ENCODE peak calls at places on chromosomes 3 and 15, in six cellular contexts. R is tibial artery, C is iPS DF 6.9, A is MM.1S, I is A549, Y is spleen. E is an unnamed sample.

GRCh38 chr3:81080608-81081007 is 680.8 kb downstream of the GBE1 start:
- DNase-seq in R (no peak), C (no peak), A (no peak), I (no peak), Y (no peak), E (no peak)

GRCh38 chr3:50192689-50193141 is 1.3 kb downstream of the GNAT1 start:
- DNase-seq in R (peak; percentile 62), C (peak; percentile 88), A (peak; percentile 64), I (peak; percentile 50), Y (peak; percentile 90), E (no peak)

GRCh38 chr3:65729973-65730372 is 308.7 kb downstream of the MAGI1 start:
- DNase-seq in R (no peak), C (no peak), A (no peak), I (no peak), Y (no peak), E (no peak)

GRCh38 chr3:59388555-59389280 is 338.9 kb upstream of the CFAP20DC start:
- DNase-seq in R (no peak), C (no peak), A (peak; percentile 66), I (no peak), Y (no peak), E (no peak)

GRCh38 chr3:24166518-24166917 is 221.4 kb downstream of the NR1D2 start:
- DNase-seq in R (no peak), C (no peak), A (no peak), I (no peak), Y (no peak), E (no peak)

GRCh38 chr3:69079269-69080159 is 651 bp downstream of the UBA3 start:
- DNase-seq in R (no peak), C (no peak), A (no peak), I (no peak), Y (peak; percentile 91), E (no peak)

GRCh38 chr3:38157117-38157516 is 8.2 kb upstream of the OXSR1 start:
- DNase-seq in R (no peak), C (no peak), A (no peak), I (no peak), Y (no peak), E (no peak)

GRCh38 chr3:158644345-158644908 is at the start of gene GFM1:
- DNase-seq in R (peak; percentile 95), C (peak; percentile 92), A (peak; percentile 99), I (peak; percentile 82), Y (peak; percentile 96), E (peak; percentile 93)

GRCh38 chr15:99613887-99614642 is 48.3 kb downstream of the MEF2A start:
- DNase-seq in R (no peak), C (no peak), A (no peak), I (no peak), Y (no peak), E (no peak)

GRCh38 chr3:39744746-39745145 is 64.7 kb upstream of the MYRIP start:
- DNase-seq in R (no peak), C (no peak), A (no peak), I (no peak), Y (no peak), E (no peak)

GRCh38 chr3:45181496-45181895 is 35.3 kb upstream of the CDCP1 start:
- DNase-seq in R (no peak), C (no peak), A (no peak), I (no peak), Y (no peak), E (no peak)

GRCh38 chr3:78878011-78878410 is 889.8 kb downstream of the ROBO1 start:
- DNase-seq in R (no peak), C (no peak), A (no peak), I (no peak), Y (no peak), E (no peak)

GRCh38 chr3:52777127-52777958 is at the start of gene ITIH1:
- DNase-seq in R (no peak), C (no peak), A (no peak), I (no peak), Y (peak; percentile 63), E (no peak)

GRCh38 chr3:179266701-179267211 is 15.8 kb upstream of the KCNMB3 start:
- DNase-seq in R (no peak), C (no peak), A (no peak), I (no peak), Y (peak; percentile 82), E (no peak)

GRCh38 chr3:174651951-174652350 is 207.2 kb upstream of the NAALADL2 start:
- DNase-seq in R (no peak), C (no peak), A (no peak), I (no peak), Y (no peak), E (no peak)

GRCh38 chr15:39908186-39908585 is 11.9 kb downstream of the GPR176 start:
- DNase-seq in R (no peak), C (no peak), A (no peak), I (no peak), Y (no peak), E (no peak)

GRCh38 chr3:45212095-45212468 is 14.0 kb downstream of the TMEM158 start:
- DNase-seq in R (no peak), C (no peak), A (no peak), I (no peak), Y (no peak), E (no peak)

GRCh38 chr3:51703776-51704510 is 2.9 kb upstream of the GRM2 start:
- DNase-seq in R (no peak), C (no peak), A (no peak), I (no peak), Y (peak; percentile 63), E (no peak)

GRCh38 chr15:37931321-37931720 is 3.1 kb upstream of the TMCO5A start:
- DNase-seq in R (no peak), C (no peak), A (no peak), I (no peak), Y (no peak), E (no peak)

GRCh38 chr3:37125702-37126101 is 48.7 kb downstream of the LRRFIP2 start:
- DNase-seq in R (no peak), C (no peak), A (no peak), I (no peak), Y (no peak), E (no peak)

GRCh38 chr3:150074277-150074676 is 103.6 kb upstream of the PFN2 start:
- DNase-seq in R (no peak), C (no peak), A (peak; percentile 31), I (no peak), Y (no peak), E (no peak)

GRCh38 chr3:42691861-42692666 is 6.7 kb downstream of the KLHL40 start:
- DNase-seq in R (peak; percentile 14), C (no peak), A (no peak), I (no peak), Y (peak; percentile 66), E (no peak)

GRCh38 chr3:195015021-195015420 is 255.9 kb downstream of the XXYLT1 start:
- DNase-seq in R (no peak), C (no peak), A (peak; percentile 11), I (no peak), Y (no peak), E (no peak)

DNA sequence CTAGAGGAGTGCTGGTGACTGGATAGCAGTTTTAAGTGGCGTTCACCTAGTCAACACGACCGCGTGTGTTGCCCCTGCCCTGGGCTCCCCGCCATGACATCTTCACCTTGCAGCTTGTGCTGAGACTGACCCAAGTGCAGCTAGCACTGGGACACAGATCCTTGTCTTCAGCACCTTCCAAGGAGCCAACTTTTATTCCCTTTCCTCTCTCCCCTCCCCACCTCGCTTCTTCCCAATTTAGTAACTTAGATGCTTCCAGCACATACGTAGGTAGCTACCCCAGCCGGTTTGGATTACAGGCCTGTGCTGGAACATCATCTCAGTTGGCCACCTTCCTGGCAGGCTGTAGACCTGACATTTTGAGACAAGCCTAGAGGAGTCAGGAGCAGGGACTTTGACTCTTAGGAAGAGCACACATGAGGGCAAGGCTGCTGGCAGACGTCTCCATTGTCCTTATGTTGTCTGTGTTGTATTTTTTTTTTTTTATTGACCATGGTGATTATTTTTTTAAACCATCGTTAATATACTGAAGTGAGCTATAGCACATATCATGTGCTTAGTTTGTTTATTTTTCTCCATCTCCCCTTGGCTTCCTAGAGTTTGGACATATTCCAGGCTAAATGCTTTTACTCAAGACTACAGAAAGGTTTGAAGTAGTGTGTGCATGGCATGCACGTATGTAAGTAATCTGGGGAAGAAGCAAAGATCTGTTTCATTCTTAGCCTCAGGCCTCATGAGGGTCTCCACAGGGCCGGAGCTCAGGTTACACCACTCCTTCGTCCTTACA is 61.0 kb downstream of the AAGAB start:
- DNase-seq in R (no peak), C (no peak), A (no peak), I (no peak), Y (no peak), E (no peak)
- H3K27ac ChIP-seq in R (peak overlapping the region; percentile 53), C (no peak overlapping the region), A (no peak overlapping the region), I (no peak overlapping the region), Y (no peak overlapping the region), E (peak overlapping the region; percentile 36)

DNA sequence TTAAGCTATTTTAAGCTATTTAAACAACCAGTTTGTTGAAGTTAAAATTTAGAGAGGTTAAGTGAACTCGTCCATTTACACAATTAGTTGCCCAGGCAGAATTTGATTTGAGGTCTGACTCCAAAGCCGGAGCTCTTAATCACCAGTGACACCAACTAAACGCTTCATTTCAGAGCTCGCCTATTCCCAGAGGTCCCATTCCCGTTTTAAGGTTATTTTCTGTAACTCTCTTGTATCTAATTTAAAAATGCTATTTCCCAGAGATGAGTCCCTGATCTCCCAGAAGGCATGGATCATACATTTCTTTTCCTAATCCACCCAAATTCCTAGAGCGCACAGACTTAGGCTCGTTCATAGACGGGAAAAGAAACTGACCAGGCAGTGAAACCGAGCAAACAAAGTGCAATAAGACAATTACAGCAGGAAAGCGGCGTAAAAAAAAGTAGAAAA is 900 bp upstream of the MCTP2 start:
- DNase-seq in R (no peak), C (no peak), A (no peak), I (no peak), Y (no peak), E (no peak)
- H3K27ac ChIP-seq in R (no peak overlapping the region), C (no peak overlapping the region), A (peak overlapping the region; percentile 89), I (no peak overlapping the region), Y (peak overlapping the region; percentile 89), E (no peak overlapping the region)

DNA sequence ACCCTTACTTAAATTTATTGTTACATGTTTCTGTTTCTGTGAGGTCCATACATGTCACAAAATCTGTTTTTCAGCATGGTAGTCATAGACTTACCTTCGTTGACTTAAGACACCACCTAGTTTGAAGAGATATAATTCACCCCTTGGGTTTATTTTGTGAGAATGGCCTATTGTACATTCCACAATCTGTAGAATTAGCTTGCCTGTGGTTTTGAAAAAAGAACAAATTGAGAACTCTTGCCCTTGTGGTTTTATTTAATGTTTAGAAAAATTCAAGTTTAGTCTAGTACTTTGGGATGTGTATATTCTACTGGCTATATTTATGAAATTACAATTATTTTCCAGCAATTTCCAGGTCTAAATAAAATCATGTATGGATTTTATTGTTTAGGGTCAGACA is 31.6 kb downstream of the FILIP1L start:
- DNase-seq in R (no peak), C (no peak), A (no peak), I (no peak), Y (no peak), E (no peak)
- H3K27ac ChIP-seq in R (peak overlapping the region; percentile 67), C (no peak overlapping the region), A (no peak overlapping the region), I (no peak overlapping the region), Y (no peak overlapping the region), E (no peak overlapping the region)

GRCh38 chr15:64503197-64503596 is 42.8 kb downstream of the ZNF609 start:
- DNase-seq in R (no peak), C (no peak), A (no peak), I (no peak), Y (no peak), E (no peak)

GRCh38 chr15:64502537-64502936 is 42.2 kb downstream of the ZNF609 start:
- DNase-seq in R (no peak), C (no peak), A (no peak), I (no peak), Y (no peak), E (no peak)

GRCh38 chr15:64500695-64501395 is 40.5 kb downstream of the ZNF609 start:
- DNase-seq in R (no peak), C (no peak), A (no peak), I (no peak), Y (no peak), E (no peak)

GRCh38 chr15:64501396-64501716 is 41.0 kb downstream of the ZNF609 start:
- DNase-seq in R (no peak), C (no peak), A (no peak), I (no peak), Y (no peak), E (no peak)

GRCh38 chr15:64503640-64504039 is 43.3 kb downstream of the ZNF609 start:
- DNase-seq in R (no peak), C (no peak), A (no peak), I (no peak), Y (no peak), E (no peak)
- H3K27ac ChIP-seq in R (no peak overlapping the region), C (no peak overlapping the region), A (no peak overlapping the region), I (no peak overlapping the region), Y (peak overlapping the region; percentile 73), E (peak overlapping the region; percentile 39)